ENCODE peak calls at places on chromosomes 13 and 19, in six cellular contexts. J, W, V, Y, I and X are unnamed samples.

GRCh38 chr13:21142766-21143165 is 33.6 kb downstream of the SKA3 start:
- DNase-seq in J (no peak), Y (no peak), W (no peak), I (no peak), V (no peak), X (no peak)

GRCh38 chr19:11479470-11480080 is 1.3 kb downstream of the ELAVL3 start:
- DNase-seq in I (peak; percentile 46), V (no peak), W (no peak), Y (no peak), J (no peak), X (peak; percentile 57)

GRCh38 chr13:43284162-43284561 is 260.8 kb downstream of the DNAJC15 start:
- DNase-seq in I (no peak), V (no peak), W (no peak), Y (no peak), J (no peak), X (no peak)

GRCh38 chr13:38687246-38688229 is 661 bp downstream of the FREM2 start:
- DNase-seq in W (no peak), V (no peak), J (no peak), Y (no peak), I (no peak), X (peak; percentile 35)

GRCh38 chr19:17209126-17210036 is 5.8 kb upstream of the USE1 start:
- DNase-seq in W (no peak), I (peak; percentile 51), J (no peak), Y (no peak), V (no peak), X (peak; percentile 38)

GRCh38 chr19:50505856-50506611 is 5.0 kb downstream of the JOSD2 start:
- DNase-seq in V (no peak), J (no peak), Y (no peak), I (no peak), W (no peak), X (peak; percentile 38)

GRCh38 chr19:16896098-16896912 is 7.5 kb downstream of the F2RL3 start:
- DNase-seq in W (no peak), V (no peak), I (no peak), Y (no peak), J (no peak), X (peak; percentile 49)

GRCh38 chr13:34578917-34579316 is 363.2 kb upstream of the NBEA start:
- DNase-seq in W (no peak), I (no peak), J (no peak), Y (no peak), V (no peak), X (no peak)

GRCh38 chr19:54114340-54114826 is 1.1 kb downstream of the TFPT start:
- DNase-seq in V (no peak), Y (no peak), W (peak; percentile 41), J (peak; percentile 30), I (peak; percentile 70), X (no peak)

GRCh38 chr19:8083141-8083540 is 30.6 kb downstream of the CCL25 start:
- DNase-seq in I (peak; percentile 21), W (no peak), J (no peak), V (no peak), Y (no peak), X (no peak)

GRCh38 chr13:59409211-59409610 is 754.5 kb downstream of the DIAPH3 start:
- DNase-seq in Y (no peak), J (peak; percentile 55), I (no peak), W (no peak), V (no peak), X (peak; percentile 86)